ENCODE peak calls at places on chromosomes 4 and X, in four cellular contexts. M, N, F and E are unnamed samples. For H3K9me3, the result is how much of the 10 kb centered on the place peaks cover.

GRCh38 chr4:114043116-114043515 is 63.7 kb upstream of the ARSJ start:
- DNase-seq in M (no peak), F (no peak), N (no peak), E (no peak)

GRCh38 chr4:174592985-174593335 is 70.7 kb upstream of the HPGD start:
- DNase-seq in N (no peak), M (peak), F (no peak), E (no peak)

GRCh38 chr4:154491341-154491679 is 289 bp downstream of the DCHS2 start:
- DNase-seq in M (no peak), N (no peak), F (no peak), E (no peak)

GRCh38 chr4:88143504-88143903 is 14.9 kb downstream of the ABCG2 start:
- DNase-seq in M (peak), N (no peak), F (no peak), E (no peak)

GRCh38 chr4:128571747-128572146 is 237.8 kb upstream of the JADE1 start:
- DNase-seq in F (no peak), N (no peak), M (peak), E (no peak)

GRCh38 chr4:40409835-40410234 is 74.7 kb downstream of the CHRNA9 start:
- DNase-seq in F (no peak), N (no peak), M (no peak), E (no peak)

GRCh38 chrX:131735127-131735526 is 191.3 kb downstream of the OR13H1 start:
- DNase-seq in M (no peak), N (no peak), F (no peak), E (no peak)

GRCh38 chrX:132614297-132614696 is 125.5 kb upstream of the MBNL3 start:
- DNase-seq in M (no peak), F (no peak), N (no peak), E (no peak)

GRCh38 chr4:184583738-184584502 is 65.3 kb downstream of the CASP3 start:
- DNase-seq in F (no peak), N (no peak), M (no peak), E (no peak)

GRCh38 chrX:153598541-153599191 is at the start of gene CCNQ:
- DNase-seq in F (peak), N (no peak), M (peak), E (peak)

GRCh38 chr4:21726255-21726815 is 222.2 kb downstream of the KCNIP4 start:
- DNase-seq in M (no peak), N (no peak), F (no peak), E (no peak)

GRCh38 chr4:75821966-75822365 is 80.3 kb downstream of the PPEF2 start:
- DNase-seq in M (no peak), F (no peak), N (no peak), E (no peak)

GRCh38 chr4:1472148-1472797 is 66.0 kb upstream of the NKX1-1 start:
- DNase-seq in F (peak), M (no peak), N (no peak), E (peak)

GRCh38 chr4:76607266-76607799 is 172.3 kb downstream of the SHROOM3 start:
- DNase-seq in F (no peak), M (no peak), N (no peak), E (no peak)

GRCh38 chr4:121728798-121729226 is 32.0 kb upstream of the ANXA5 start:
- DNase-seq in M (no peak), F (no peak), N (no peak), E (no peak)

GRCh38 chr4:38650133-38650532 is 13.9 kb upstream of the KLF3 start:
- DNase-seq in M (no peak), F (no peak), N (no peak), E (no peak)

GRCh38 chrX:136318166-136318565 is 17.4 kb downstream of the ADGRG4 start:
- DNase-seq in M (no peak), N (no peak), F (no peak), E (no peak)

GRCh38 chr4:184930026-184930425 is 88.3 kb upstream of the HELT start:
- DNase-seq in F (no peak), N (no peak), M (no peak), E (no peak)

GRCh38 chr4:127400736-127401346 is 231.9 kb upstream of the INTU start:
- DNase-seq in N (no peak), F (no peak), M (peak), E (no peak)

GRCh38 chrX:150504399-150505186 is 63.8 kb upstream of the MTM1 start:
- DNase-seq in N (no peak), F (no peak), M (no peak), E (no peak)

GRCh38 chr4:25865586-25865985 is 2.8 kb upstream of the SEL1L3 start:
- DNase-seq in F (no peak), N (no peak), M (peak), E (no peak)

GRCh38 chr4:139312552-139313332 is 10.5 kb upstream of the NDUFC1 start:
- DNase-seq in M (no peak), F (no peak), N (no peak), E (no peak)

GRCh38 chr4:108315699-108316098 is 147.0 kb upstream of the LEF1 start:
- DNase-seq in F (no peak), N (no peak), M (no peak), E (no peak)

GRCh38 chr4:77959566-77960338 is 97.1 kb downstream of the MRPL1 start:
- DNase-seq in N (no peak), F (no peak), M (peak), E (no peak)

GRCh38 chrX:75596178-75596577 is 73.3 kb upstream of the ZDHHC15 start:
- DNase-seq in M (no peak), N (no peak), F (no peak), E (no peak)

GRCh38 chrX:1389181-1389992 is 2.5 kb downstream of the SLC25A6 start:
- DNase-seq in F (no peak), M (no peak), N (no peak), E (no peak)

GRCh38 chrX:1387141-1387776 is 4.7 kb downstream of the SLC25A6 start:
- DNase-seq in M (no peak), F (no peak), N (no peak), E (no peak)

GRCh38 chrX:1389993-1390285 is 2.0 kb downstream of the SLC25A6 start:
- DNase-seq in N (no peak), M (no peak), F (no peak), E (no peak)

GRCh38 chrX:1386338-1387127 is 5.4 kb downstream of the SLC25A6 start:
- DNase-seq in M (no peak), N (no peak), F (no peak), E (no peak)

GRCh38 chrX:1388651-1389050 is 3.3 kb downstream of the SLC25A6 start:
- DNase-seq in M (no peak), F (no peak), N (no peak), E (no peak)
- H3K9me3 ChIP-seq in M (under half), F (under half), N (under half), E (under half)

GRCh38 chr4:53479731-53480525 is 102.5 kb downstream of the FIP1L1 start:
- DNase-seq in M (no peak), N (no peak), F (no peak), E (no peak)
- H3K9me3 ChIP-seq in M (under half), N (under half), F (under half), E (under half)

DNA sequence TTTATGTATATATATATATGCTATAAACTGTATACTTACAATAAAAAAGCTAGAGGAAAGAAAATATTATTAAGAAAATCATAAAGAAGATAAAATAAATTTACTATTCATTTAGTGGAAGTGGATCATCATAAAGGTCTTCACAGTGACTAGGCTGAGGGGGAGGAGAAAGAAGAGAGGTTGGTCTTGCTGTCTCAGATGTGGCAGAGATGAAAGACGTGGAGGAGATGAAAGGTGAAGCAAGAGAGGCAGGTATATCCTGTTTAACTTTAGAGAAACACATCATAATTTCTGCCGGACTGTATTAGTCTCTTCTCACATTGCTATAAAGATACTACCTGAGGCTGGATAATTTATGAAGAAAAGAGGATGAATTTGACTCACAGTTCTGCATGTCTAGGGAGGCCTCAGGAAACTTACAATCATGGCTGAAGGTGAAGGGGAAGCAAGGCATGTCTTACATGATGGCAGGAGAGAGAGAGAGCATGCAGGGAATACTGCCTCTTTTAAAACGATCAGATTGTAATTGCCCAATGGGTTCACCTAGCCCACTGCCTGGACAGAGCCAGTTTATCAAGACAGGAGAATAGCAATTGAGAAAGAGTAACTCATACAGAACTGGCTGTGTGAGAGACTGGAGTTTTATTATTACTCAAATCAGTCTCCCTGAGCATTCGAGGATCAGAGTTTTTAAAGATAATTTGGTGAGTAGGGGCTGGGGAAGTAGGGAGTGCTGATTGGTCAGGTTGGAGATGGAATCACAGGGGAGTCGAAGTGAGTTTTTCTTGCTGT is 22.1 kb upstream of the RRAGB start:
- DNase-seq in M (no peak), F (no peak), N (no peak), E (no peak)
- H3K9me3 ChIP-seq in M (under half), F (under half), N (under half), E (under half)

GRCh38 chrX:48715876-48716502 is 19.5 kb downstream of the SUV39H1 start:
- DNase-seq in F (no peak), M (no peak), N (no peak), E (no peak)

GRCh38 chrX:48713847-48714246 is 17.3 kb downstream of the SUV39H1 start:
- DNase-seq in F (no peak), M (no peak), N (no peak), E (no peak)

GRCh38 chrX:48711929-48712505 is 15.5 kb downstream of the SUV39H1 start:
- DNase-seq in M (no peak), F (no peak), N (no peak), E (no peak)

GRCh38 chrX:48715066-48715465 is 18.5 kb downstream of the SUV39H1 start:
- DNase-seq in N (no peak), M (no peak), F (no peak), E (no peak)

GRCh38 chrX:48714573-48714972 is 18.0 kb downstream of the SUV39H1 start:
- DNase-seq in M (no peak), N (no peak), F (no peak), E (no peak)
- H3K9me3 ChIP-seq in M (under half), N (under half), F (under half), E (under half)

GRCh38 chrX:47992093-47992375 is 11.8 kb downstream of the ZNF182 start:
- DNase-seq in N (no peak), M (no peak), F (no peak), E (no peak)

GRCh38 chrX:47991263-47992092 is 12.3 kb downstream of the ZNF182 start:
- DNase-seq in M (no peak), F (no peak), N (no peak), E (no peak)

DNA sequence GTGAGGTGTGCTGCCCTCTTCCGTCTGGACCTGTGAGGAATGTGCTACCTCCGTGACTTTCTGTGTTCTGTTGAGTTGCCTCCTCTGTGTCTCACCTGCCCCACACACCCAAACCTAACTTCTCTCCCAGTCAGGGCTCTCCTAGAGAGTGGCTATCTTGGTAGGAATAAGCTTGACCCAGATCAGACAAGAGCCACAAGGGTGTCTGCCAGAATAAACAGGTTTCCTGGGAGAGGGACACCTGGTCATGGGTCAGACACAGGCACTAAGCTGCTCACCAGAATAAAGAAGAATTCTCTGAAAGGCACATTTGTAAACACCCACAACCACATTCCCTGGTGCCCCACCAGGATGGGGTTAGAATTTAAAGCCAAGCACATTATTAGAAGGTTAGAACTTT is 11.1 kb downstream of the ZNF182 start:
- DNase-seq in N (no peak), F (no peak), M (no peak), E (no peak)
- H3K9me3 ChIP-seq in N (under half), F (under half), M (under half), E (under half)

GRCh38 chr4:152148057-152148456 is 387.2 kb upstream of the GATB start:
- DNase-seq in M (no peak), F (no peak), N (no peak), E (no peak)
- H3K9me3 ChIP-seq in M (under half), F (under half), N (under half), E (under half)

GRCh38 chr4:148634476-148634875 is 192.3 kb upstream of the NR3C2 start:
- DNase-seq in N (no peak), F (no peak), M (no peak), E (no peak)
- H3K9me3 ChIP-seq in N (under half), F (under half), M (under half), E (under half)

GRCh38 chrX:58044130-58044529 is 133.9 kb upstream of the ZXDA start:
- DNase-seq in F (no peak), M (no peak), N (no peak), E (no peak)
- H3K9me3 ChIP-seq in F (under half), M (under half), N (under half), E (under half)

DNA sequence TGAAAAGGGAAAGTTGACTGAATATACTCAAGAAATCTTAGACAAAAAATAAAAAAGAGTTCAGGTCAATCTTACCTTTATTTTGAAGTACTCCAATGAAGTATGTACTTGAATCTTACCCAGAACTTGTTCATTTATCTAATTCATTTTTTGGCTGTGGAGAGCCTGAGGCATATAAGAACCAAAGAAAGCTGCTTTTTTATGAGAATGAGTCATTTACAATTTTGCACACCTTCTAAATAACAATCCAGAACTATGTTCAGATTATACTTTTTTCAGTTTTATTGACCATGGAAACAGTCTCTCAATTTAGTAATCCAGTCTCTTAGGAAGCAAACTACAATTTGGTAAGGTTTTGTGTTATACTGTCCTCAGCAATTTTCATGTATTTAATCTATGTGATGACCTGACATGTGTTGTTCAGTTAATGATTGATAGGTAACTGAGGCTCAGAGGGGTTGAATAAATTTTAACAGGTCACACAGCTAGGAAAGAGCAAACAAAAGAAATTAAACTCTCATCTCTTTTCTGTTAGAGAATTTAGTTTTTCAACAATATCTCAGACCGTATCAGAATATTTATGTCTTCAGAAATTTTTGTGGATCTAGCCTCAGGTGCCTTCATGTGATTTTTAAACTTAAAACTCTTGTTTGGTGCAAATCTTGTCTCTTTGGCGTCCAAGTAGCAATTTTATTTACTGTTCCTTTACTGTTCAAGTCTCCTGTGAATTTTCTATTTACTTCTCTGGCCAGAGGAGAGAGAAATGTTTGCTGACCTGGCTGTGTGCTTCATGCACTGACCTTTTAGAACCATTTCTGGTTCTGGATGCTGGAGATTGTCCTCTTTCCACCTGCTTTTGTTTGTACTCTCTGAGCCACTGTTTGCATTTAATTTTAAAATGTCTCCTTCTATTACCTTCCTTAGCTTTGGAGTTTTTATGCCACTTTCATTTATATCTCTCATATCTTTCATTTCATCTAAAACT is 1453.4 kb downstream of the STIM2 start:
- DNase-seq in N (no peak), M (no peak), F (no peak), E (no peak)
- H3K9me3 ChIP-seq in N (under half), M (under half), F (under half), E (under half)